ENCODE peak calls at places on chromosome 21, in five cellular contexts. One of them, this sample, is unnamed. For H3K27me3, the result is how much of the 10 kb centered on the place peaks cover.

GRCh38 chr21:43921979-43922945 is 57.2 kb downstream of the AGPAT3 start:
- DNase-seq in left ventricle myocardium inferior: peak
- DNase-seq in tibial nerve: no peak
- DNase-seq in cardiac muscle cell: no peak
- DNase-seq in CD8-positive, alpha-beta memory T cell: peak
- DNase-seq in this sample: no peak

GRCh38 chr21:19343711-19344110 is 940.1 kb upstream of the TMPRSS15 start:
- DNase-seq in left ventricle myocardium inferior: no peak
- DNase-seq in tibial nerve: no peak
- DNase-seq in cardiac muscle cell: no peak
- DNase-seq in CD8-positive, alpha-beta memory T cell: no peak
- DNase-seq in this sample: no peak

GRCh38 chr21:39562791-39563770 is 49.7 kb upstream of the B3GALT5 start:
- DNase-seq in left ventricle myocardium inferior: no peak
- DNase-seq in tibial nerve: no peak
- DNase-seq in cardiac muscle cell: no peak
- DNase-seq in CD8-positive, alpha-beta memory T cell: no peak
- DNase-seq in this sample: no peak

GRCh38 chr21:32279377-32279680 is 480 bp upstream of the MIS18A start:
- DNase-seq in left ventricle myocardium inferior: no peak
- DNase-seq in tibial nerve: no peak
- DNase-seq in cardiac muscle cell: peak
- DNase-seq in CD8-positive, alpha-beta memory T cell: no peak
- DNase-seq in this sample: no peak

GRCh38 chr21:36847189-36847588 is 119.3 kb downstream of the HLCS start:
- DNase-seq in left ventricle myocardium inferior: no peak
- DNase-seq in tibial nerve: no peak
- DNase-seq in cardiac muscle cell: no peak
- DNase-seq in CD8-positive, alpha-beta memory T cell: no peak
- DNase-seq in this sample: peak

GRCh38 chr21:16037386-16037785 is 307.6 kb downstream of the USP25 start:
- DNase-seq in left ventricle myocardium inferior: no peak
- DNase-seq in tibial nerve: no peak
- DNase-seq in cardiac muscle cell: no peak
- DNase-seq in CD8-positive, alpha-beta memory T cell: no peak
- DNase-seq in this sample: no peak

GRCh38 chr21:43719748-43720538 is 1.0 kb downstream of the PDXK start:
- DNase-seq in left ventricle myocardium inferior: no peak
- DNase-seq in tibial nerve: no peak
- DNase-seq in cardiac muscle cell: no peak
- DNase-seq in CD8-positive, alpha-beta memory T cell: peak
- DNase-seq in this sample: no peak

GRCh38 chr21:31115249-31115648 is 77.0 kb upstream of the KRTAP19-8 start:
- DNase-seq in left ventricle myocardium inferior: no peak
- DNase-seq in tibial nerve: no peak
- DNase-seq in cardiac muscle cell: no peak
- DNase-seq in CD8-positive, alpha-beta memory T cell: no peak
- DNase-seq in this sample: no peak

GRCh38 chr21:32560896-32561295 is 24.4 kb downstream of the TCP10L start:
- DNase-seq in left ventricle myocardium inferior: no peak
- DNase-seq in tibial nerve: no peak
- DNase-seq in cardiac muscle cell: no peak
- DNase-seq in CD8-positive, alpha-beta memory T cell: no peak
- DNase-seq in this sample: no peak

GRCh38 chr21:25862596-25862995 is 127.8 kb downstream of the GABPA start:
- DNase-seq in left ventricle myocardium inferior: no peak
- DNase-seq in tibial nerve: no peak
- DNase-seq in cardiac muscle cell: no peak
- DNase-seq in CD8-positive, alpha-beta memory T cell: peak
- DNase-seq in this sample: no peak

GRCh38 chr21:34807881-34808568 is 139.2 kb downstream of the CLIC6 start:
- DNase-seq in left ventricle myocardium inferior: no peak
- DNase-seq in tibial nerve: no peak
- DNase-seq in cardiac muscle cell: no peak
- DNase-seq in CD8-positive, alpha-beta memory T cell: peak
- DNase-seq in this sample: peak

GRCh38 chr21:33971492-33972013 is 55.9 kb upstream of the ATP5PO start:
- DNase-seq in left ventricle myocardium inferior: no peak
- DNase-seq in tibial nerve: no peak
- DNase-seq in cardiac muscle cell: no peak
- DNase-seq in CD8-positive, alpha-beta memory T cell: no peak
- DNase-seq in this sample: peak

GRCh38 chr21:32708069-32708468 is 19.7 kb downstream of the SYNJ1 start:
- DNase-seq in left ventricle myocardium inferior: no peak
- DNase-seq in tibial nerve: no peak
- DNase-seq in cardiac muscle cell: no peak
- DNase-seq in CD8-positive, alpha-beta memory T cell: no peak
- DNase-seq in this sample: no peak

GRCh38 chr21:14875186-14875585 is 189.6 kb downstream of the NRIP1 start:
- DNase-seq in left ventricle myocardium inferior: no peak
- DNase-seq in tibial nerve: no peak
- DNase-seq in cardiac muscle cell: no peak
- DNase-seq in CD8-positive, alpha-beta memory T cell: no peak
- DNase-seq in this sample: no peak

GRCh38 chr21:36156815-36157670 is at the start of gene DOP1B:
- DNase-seq in left ventricle myocardium inferior: peak
- DNase-seq in tibial nerve: no peak
- DNase-seq in cardiac muscle cell: no peak
- DNase-seq in CD8-positive, alpha-beta memory T cell: peak
- DNase-seq in this sample: no peak

GRCh38 chr21:32412998-32413504 is 545 bp downstream of the EVA1C start:
- DNase-seq in left ventricle myocardium inferior: peak
- DNase-seq in tibial nerve: peak
- DNase-seq in cardiac muscle cell: no peak
- DNase-seq in CD8-positive, alpha-beta memory T cell: no peak
- DNase-seq in this sample: no peak

GRCh38 chr21:35696644-35697043 is 363.7 kb downstream of the SETD4 start:
- DNase-seq in left ventricle myocardium inferior: no peak
- DNase-seq in tibial nerve: no peak
- DNase-seq in cardiac muscle cell: peak
- DNase-seq in CD8-positive, alpha-beta memory T cell: no peak
- DNase-seq in this sample: no peak

GRCh38 chr21:43703068-43703880 is 15.7 kb upstream of the PDXK start:
- DNase-seq in left ventricle myocardium inferior: peak
- DNase-seq in tibial nerve: no peak
- DNase-seq in cardiac muscle cell: peak
- DNase-seq in CD8-positive, alpha-beta memory T cell: peak
- DNase-seq in this sample: peak

GRCh38 chr21:36643374-36644250 is 55.3 kb upstream of the SIM2 start:
- DNase-seq in left ventricle myocardium inferior: no peak
- DNase-seq in tibial nerve: no peak
- DNase-seq in cardiac muscle cell: no peak
- DNase-seq in CD8-positive, alpha-beta memory T cell: no peak
- DNase-seq in this sample: no peak

GRCh38 chr21:34908424-34909055 is 140.6 kb downstream of the RUNX1 start:
- DNase-seq in left ventricle myocardium inferior: no peak
- DNase-seq in tibial nerve: no peak
- DNase-seq in cardiac muscle cell: no peak
- DNase-seq in CD8-positive, alpha-beta memory T cell: no peak
- DNase-seq in this sample: peak

GRCh38 chr21:35288238-35288637 is 239.1 kb upstream of the RUNX1 start:
- DNase-seq in left ventricle myocardium inferior: no peak
- DNase-seq in tibial nerve: no peak
- DNase-seq in cardiac muscle cell: no peak
- DNase-seq in CD8-positive, alpha-beta memory T cell: no peak
- DNase-seq in this sample: no peak

GRCh38 chr21:46564391-46564790 is 40.5 kb downstream of the S100B start:
- DNase-seq in left ventricle myocardium inferior: no peak
- DNase-seq in tibial nerve: no peak
- DNase-seq in cardiac muscle cell: no peak
- DNase-seq in CD8-positive, alpha-beta memory T cell: no peak
- DNase-seq in this sample: no peak

GRCh38 chr21:14273736-14274538 is 58.0 kb downstream of the RBM11 start:
- DNase-seq in left ventricle myocardium inferior: peak
- DNase-seq in tibial nerve: no peak
- DNase-seq in cardiac muscle cell: no peak
- DNase-seq in CD8-positive, alpha-beta memory T cell: no peak
- DNase-seq in this sample: peak

GRCh38 chr21:16241500-16241963 is 511.8 kb downstream of the USP25 start:
- DNase-seq in left ventricle myocardium inferior: no peak
- DNase-seq in tibial nerve: no peak
- DNase-seq in cardiac muscle cell: peak
- DNase-seq in CD8-positive, alpha-beta memory T cell: no peak
- DNase-seq in this sample: no peak

GRCh38 chr21:37647781-37648180 is 268.5 kb downstream of the KCNJ6 start:
- DNase-seq in left ventricle myocardium inferior: no peak
- DNase-seq in tibial nerve: no peak
- DNase-seq in cardiac muscle cell: no peak
- DNase-seq in CD8-positive, alpha-beta memory T cell: no peak
- DNase-seq in this sample: no peak

GRCh38 chr21:43340491-43341348 is 86.2 kb downstream of the SIK1 start:
- DNase-seq in left ventricle myocardium inferior: no peak
- DNase-seq in tibial nerve: no peak
- DNase-seq in cardiac muscle cell: no peak
- DNase-seq in CD8-positive, alpha-beta memory T cell: no peak
- DNase-seq in this sample: peak

GRCh38 chr21:31343680-31344480 is at the start of gene TIAM1:
- DNase-seq in left ventricle myocardium inferior: peak
- DNase-seq in tibial nerve: peak
- DNase-seq in cardiac muscle cell: peak
- DNase-seq in CD8-positive, alpha-beta memory T cell: no peak
- DNase-seq in this sample: peak

GRCh38 chr21:17803536-17803935 is 15.6 kb downstream of the C21orf91 start:
- DNase-seq in left ventricle myocardium inferior: no peak
- DNase-seq in tibial nerve: no peak
- DNase-seq in cardiac muscle cell: no peak
- DNase-seq in CD8-positive, alpha-beta memory T cell: no peak
- DNase-seq in this sample: no peak

GRCh38 chr21:39094847-39095525 is 88.3 kb downstream of the PSMG1 start:
- DNase-seq in left ventricle myocardium inferior: no peak
- DNase-seq in tibial nerve: no peak
- DNase-seq in cardiac muscle cell: no peak
- DNase-seq in CD8-positive, alpha-beta memory T cell: no peak
- DNase-seq in this sample: peak

GRCh38 chr21:46517361-46517760 is 58.7 kb downstream of the DIP2A start:
- DNase-seq in left ventricle myocardium inferior: peak
- DNase-seq in tibial nerve: no peak
- DNase-seq in cardiac muscle cell: no peak
- DNase-seq in CD8-positive, alpha-beta memory T cell: no peak
- DNase-seq in this sample: no peak

GRCh38 chr21:34969431-34970036 is 79.6 kb downstream of the RUNX1 start:
- DNase-seq in left ventricle myocardium inferior: no peak
- DNase-seq in tibial nerve: no peak
- DNase-seq in cardiac muscle cell: no peak
- DNase-seq in CD8-positive, alpha-beta memory T cell: no peak
- DNase-seq in this sample: no peak

GRCh38 chr21:43375006-43375826 is 51.7 kb downstream of the SIK1 start:
- DNase-seq in left ventricle myocardium inferior: no peak
- DNase-seq in tibial nerve: no peak
- DNase-seq in cardiac muscle cell: no peak
- DNase-seq in CD8-positive, alpha-beta memory T cell: no peak
- DNase-seq in this sample: no peak

GRCh38 chr21:37605006-37605405 is 238.4 kb downstream of the DYRK1A start:
- DNase-seq in left ventricle myocardium inferior: no peak
- DNase-seq in tibial nerve: no peak
- DNase-seq in cardiac muscle cell: no peak
- DNase-seq in CD8-positive, alpha-beta memory T cell: no peak
- DNase-seq in this sample: no peak

GRCh38 chr21:39911792-39912191 is 44.6 kb downstream of the PCP4 start:
- DNase-seq in left ventricle myocardium inferior: no peak
- DNase-seq in tibial nerve: no peak
- DNase-seq in cardiac muscle cell: no peak
- DNase-seq in CD8-positive, alpha-beta memory T cell: no peak
- DNase-seq in this sample: no peak

GRCh38 chr21:26041441-26042180 is 129.0 kb downstream of the APP start:
- DNase-seq in left ventricle myocardium inferior: no peak
- DNase-seq in tibial nerve: no peak
- DNase-seq in cardiac muscle cell: no peak
- DNase-seq in CD8-positive, alpha-beta memory T cell: no peak
- DNase-seq in this sample: no peak

GRCh38 chr21:16605588-16605987 is 875.8 kb downstream of the USP25 start:
- DNase-seq in left ventricle myocardium inferior: no peak
- DNase-seq in tibial nerve: no peak
- DNase-seq in cardiac muscle cell: peak
- DNase-seq in CD8-positive, alpha-beta memory T cell: no peak
- DNase-seq in this sample: no peak

DNA sequence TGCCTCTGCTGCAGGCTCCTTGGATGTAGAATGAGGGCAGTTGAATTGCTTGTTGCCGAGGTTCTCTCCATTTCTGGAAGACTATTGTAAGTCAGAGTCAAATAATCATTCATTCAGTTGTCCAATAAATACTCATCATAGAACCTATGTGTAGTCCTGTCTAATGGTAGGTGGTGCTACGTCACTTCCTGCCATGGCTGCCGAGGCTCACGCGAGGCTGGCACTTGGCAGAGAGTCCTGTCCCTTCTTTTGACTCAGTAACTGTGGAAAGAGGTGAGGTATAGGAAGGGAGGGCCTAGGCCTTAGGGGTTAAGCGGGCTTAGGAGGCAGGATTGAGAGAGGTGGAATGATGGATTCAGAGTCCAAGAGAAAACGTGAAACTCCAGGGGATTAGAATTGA is 9.7 kb downstream of the ADARB1 start:
- DNase-seq in left ventricle myocardium inferior: no peak
- DNase-seq in tibial nerve: no peak
- DNase-seq in cardiac muscle cell: no peak
- DNase-seq in CD8-positive, alpha-beta memory T cell: no peak
- DNase-seq in this sample: no peak
- H3K27me3 ChIP-seq in left ventricle myocardium inferior: under half
- H3K27me3 ChIP-seq in tibial nerve: under half
- H3K27me3 ChIP-seq in cardiac muscle cell: under half
- H3K27me3 ChIP-seq in CD8-positive, alpha-beta memory T cell: under half
- H3K27me3 ChIP-seq in this sample: under half

GRCh38 chr21:28974531-28975227 is 18.0 kb downstream of the LTN1 start:
- DNase-seq in left ventricle myocardium inferior: no peak
- DNase-seq in tibial nerve: no peak
- DNase-seq in cardiac muscle cell: no peak
- DNase-seq in CD8-positive, alpha-beta memory T cell: no peak
- DNase-seq in this sample: no peak
- H3K27me3 ChIP-seq in left ventricle myocardium inferior: under half
- H3K27me3 ChIP-seq in tibial nerve: under half
- H3K27me3 ChIP-seq in cardiac muscle cell: under half
- H3K27me3 ChIP-seq in CD8-positive, alpha-beta memory T cell: under half
- H3K27me3 ChIP-seq in this sample: under half

GRCh38 chr21:27155130-27155500 is 188.2 kb upstream of the ADAMTS5 start:
- DNase-seq in left ventricle myocardium inferior: no peak
- DNase-seq in tibial nerve: no peak
- DNase-seq in cardiac muscle cell: no peak
- DNase-seq in CD8-positive, alpha-beta memory T cell: no peak
- DNase-seq in this sample: no peak
- H3K27me3 ChIP-seq in left ventricle myocardium inferior: under half
- H3K27me3 ChIP-seq in tibial nerve: under half
- H3K27me3 ChIP-seq in cardiac muscle cell: under half
- H3K27me3 ChIP-seq in CD8-positive, alpha-beta memory T cell: under half
- H3K27me3 ChIP-seq in this sample: under half

DNA sequence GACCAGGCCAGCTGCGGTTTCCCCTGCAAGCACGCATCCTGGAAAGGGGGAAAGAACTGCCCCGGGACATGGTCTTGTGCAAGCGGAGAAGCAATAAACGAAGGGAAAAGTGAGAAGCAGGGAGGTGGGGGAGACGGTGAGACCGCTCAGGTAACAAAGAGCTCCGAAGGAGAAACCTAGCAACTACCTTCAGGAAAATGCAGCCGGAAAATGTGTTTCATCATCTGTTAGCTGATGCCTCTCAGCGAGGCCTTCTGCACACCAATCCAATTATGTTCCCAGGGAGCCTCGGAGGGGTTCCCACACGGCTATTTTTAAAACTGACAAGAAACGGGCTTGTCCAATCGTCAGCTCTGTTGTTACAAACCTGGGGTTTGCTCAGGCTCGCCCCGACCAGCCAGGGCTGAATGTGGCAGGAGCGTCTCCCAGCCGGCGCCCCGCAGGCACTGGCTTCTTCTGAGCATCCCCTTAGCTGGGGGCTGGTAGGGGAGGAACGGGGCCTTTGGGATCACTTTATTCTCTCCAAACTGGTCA is 3.4 kb downstream of the RIPK4 start:
- DNase-seq in left ventricle myocardium inferior: peak
- DNase-seq in tibial nerve: no peak
- DNase-seq in cardiac muscle cell: peak
- DNase-seq in CD8-positive, alpha-beta memory T cell: no peak
- DNase-seq in this sample: peak
- H3K27me3 ChIP-seq in left ventricle myocardium inferior: half or more
- H3K27me3 ChIP-seq in tibial nerve: under half
- H3K27me3 ChIP-seq in cardiac muscle cell: half or more
- H3K27me3 ChIP-seq in CD8-positive, alpha-beta memory T cell: under half
- H3K27me3 ChIP-seq in this sample: under half

This sample was measured in hepatocyte.